ENCODE peak calls at places on chromosomes 3 and 15, in nine cellular contexts. H is neural progenitor cell, G is DND-41, U is transverse colon, C is SJSA1, A is heart left ventricle, K is aorta, W is lower lobe of right lung, F is adrenal gland. T is an unnamed sample.

GRCh38 chr15:42984534-42985034 is 64.0 kb upstream of the TTBK2 start:
- DNase-seq in H (no peak), G (no peak), U (no peak), C (no peak), A (no peak), K (no peak), W (no peak), F (no peak), T (no peak)

GRCh38 chr3:53161820-53162671 is 1.0 kb downstream of the PRKCD start:
- DNase-seq in H (peak; percentile 76), G (no peak), U (peak; percentile 57), C (peak; percentile 3), A (peak; percentile 67), K (no peak), W (peak; percentile 71), F (no peak), T (peak; percentile 61)

GRCh38 chr15:70524470-70524869 is 238.9 kb downstream of the UACA start:
- DNase-seq in H (no peak), G (no peak), U (no peak), C (no peak), A (no peak), K (no peak), W (no peak), F (no peak), T (no peak)

GRCh38 chr3:45199837-45200648 is 26.0 kb downstream of the TMEM158 start:
- DNase-seq in H (no peak), G (no peak), U (peak; percentile 45), C (peak; percentile 84), A (no peak), K (no peak), W (no peak), F (no peak), T (no peak)

GRCh38 chr3:186151077-186151971 is 42.4 kb upstream of the ETV5 start:
- DNase-seq in H (no peak), G (peak; percentile 16), U (no peak), C (no peak), A (no peak), K (no peak), W (no peak), F (no peak), T (no peak)

GRCh38 chr15:96293446-96293845 is 37.1 kb upstream of the NR2F2 start:
- DNase-seq in H (no peak), G (no peak), U (no peak), C (no peak), A (no peak), K (no peak), W (no peak), F (no peak), T (no peak)

GRCh38 chr15:101103589-101103988 is 148.3 kb downstream of the CHSY1 start:
- DNase-seq in H (no peak), G (no peak), U (no peak), C (no peak), A (no peak), K (no peak), W (no peak), F (no peak), T (no peak)

GRCh38 chr3:40079203-40079844 is 230.2 kb upstream of the EIF1B start:
- DNase-seq in H (no peak), G (no peak), U (no peak), C (peak; percentile 24), A (no peak), K (no peak), W (no peak), F (no peak), T (no peak)

GRCh38 chr15:72141171-72142084 is 23.2 kb downstream of the SENP8 start:
- DNase-seq in H (no peak), G (no peak), U (no peak), C (no peak), A (no peak), K (no peak), W (no peak), F (no peak), T (no peak)

GRCh38 chr15:90882781-90883525 is 1.4 kb upstream of the FES start:
- DNase-seq in H (no peak), G (no peak), U (no peak), C (no peak), A (no peak), K (no peak), W (no peak), F (no peak), T (no peak)

GRCh38 chr15:89361451-89362202 is 27.0 kb upstream of the POLG start:
- DNase-seq in H (peak; percentile 93), G (peak; percentile 52), U (peak; percentile 46), C (peak; percentile 50), A (peak; percentile 63), K (peak; percentile 73), W (peak; percentile 67), F (peak; percentile 78), T (peak; percentile 48)

GRCh38 chr3:194691481-194692281 is 6.0 kb downstream of the FAM43A start:
- DNase-seq in H (no peak), G (no peak), U (no peak), C (no peak), A (no peak), K (no peak), W (no peak), F (no peak), T (no peak)

GRCh38 chr3:52786330-52787215 is 8.0 kb upstream of the ITIH3 start:
- DNase-seq in H (no peak), G (no peak), U (no peak), C (no peak), A (peak; percentile 2), K (peak; percentile 42), W (peak; percentile 35), F (no peak), T (no peak)

GRCh38 chr15:60993008-60993407 is 236.1 kb downstream of the RORA start:
- DNase-seq in H (no peak), G (no peak), U (no peak), C (peak; percentile 59), A (no peak), K (no peak), W (no peak), F (no peak), T (no peak)

GRCh38 chr15:93477188-93477587 is 388.2 kb upstream of the RGMA start:
- DNase-seq in H (peak; percentile 90), G (no peak), U (no peak), C (no peak), A (no peak), K (no peak), W (no peak), F (no peak), T (no peak)

GRCh38 chr3:126050626-126051025 is 33.3 kb downstream of the SLC41A3 start:
- DNase-seq in H (no peak), G (no peak), U (no peak), C (no peak), A (no peak), K (no peak), W (no peak), F (no peak), T (no peak)
- H3K4me1 ChIP-seq in H (peaks cover 4% of the 10 kb centered on the region), G (no peaks in the 10 kb centered on the region), U (no peaks in the 10 kb centered on the region), C (no peaks in the 10 kb centered on the region), A (no peaks in the 10 kb centered on the region), K (no peaks in the 10 kb centered on the region), W (no peaks in the 10 kb centered on the region), F (no peaks in the 10 kb centered on the region), T (no peaks in the 10 kb centered on the region)

GRCh38 chr3:165892565-165892964 is 55.3 kb upstream of the BCHE start:
- DNase-seq in H (no peak), G (no peak), U (no peak), C (no peak), A (no peak), K (no peak), W (no peak), F (no peak), T (no peak)
- H3K4me3 ChIP-seq in H (no peak overlapping the region), G (no peak overlapping the region), U (no peak overlapping the region), C (no peak overlapping the region), A (no peak overlapping the region), K (no peak overlapping the region), W (no peak overlapping the region), F (no peak overlapping the region), T (no peak overlapping the region)

GRCh38 chr15:81270188-81270587 is 53.8 kb downstream of the STARD5 start:
- DNase-seq in H (no peak), G (no peak), U (no peak), C (no peak), A (no peak), K (no peak), W (no peak), F (no peak), T (no peak)
- H3K27ac ChIP-seq in H (no peak overlapping the region), G (no peak overlapping the region), U (no peak overlapping the region), C (no peak overlapping the region), A (no peak overlapping the region), K (no peak overlapping the region), W (no peak overlapping the region), F (no peak overlapping the region), T (no peak overlapping the region)

DNA sequence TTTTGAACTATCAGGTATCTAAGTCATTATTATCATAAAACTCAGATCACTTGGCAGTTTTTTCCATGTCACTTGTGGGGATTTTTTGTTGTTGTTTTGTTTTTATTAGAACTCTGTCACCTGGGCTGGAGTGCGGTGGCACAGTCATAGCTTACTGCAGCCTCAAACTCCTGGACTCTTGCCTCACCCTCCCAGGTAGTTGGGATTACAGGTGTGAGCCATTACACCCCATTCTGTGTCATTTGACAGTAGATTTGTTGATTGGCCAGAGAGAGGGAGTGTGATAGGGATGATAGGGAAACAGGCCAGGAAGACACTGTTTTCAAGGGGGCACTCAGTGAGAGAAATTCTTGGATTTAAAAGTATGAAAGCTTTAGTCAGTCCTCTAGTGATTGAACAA is 54.7 kb upstream of the SCAANT1 start:
- DNase-seq in H (no peak), G (no peak), U (peak; percentile 30), C (no peak), A (no peak), K (no peak), W (no peak), F (no peak), T (no peak)
- H3K4me1 ChIP-seq in H (peaks cover 86% of the 10 kb centered on the region), G (peaks cover 60% of the 10 kb centered on the region), U (peaks cover 87% of the 10 kb centered on the region), C (peaks cover 36% of the 10 kb centered on the region), A (peaks cover 28% of the 10 kb centered on the region), K (peaks cover 22% of the 10 kb centered on the region), W (peaks cover 87% of the 10 kb centered on the region), F (peaks cover 45% of the 10 kb centered on the region), T (peaks cover 36% of the 10 kb centered on the region)

DNA sequence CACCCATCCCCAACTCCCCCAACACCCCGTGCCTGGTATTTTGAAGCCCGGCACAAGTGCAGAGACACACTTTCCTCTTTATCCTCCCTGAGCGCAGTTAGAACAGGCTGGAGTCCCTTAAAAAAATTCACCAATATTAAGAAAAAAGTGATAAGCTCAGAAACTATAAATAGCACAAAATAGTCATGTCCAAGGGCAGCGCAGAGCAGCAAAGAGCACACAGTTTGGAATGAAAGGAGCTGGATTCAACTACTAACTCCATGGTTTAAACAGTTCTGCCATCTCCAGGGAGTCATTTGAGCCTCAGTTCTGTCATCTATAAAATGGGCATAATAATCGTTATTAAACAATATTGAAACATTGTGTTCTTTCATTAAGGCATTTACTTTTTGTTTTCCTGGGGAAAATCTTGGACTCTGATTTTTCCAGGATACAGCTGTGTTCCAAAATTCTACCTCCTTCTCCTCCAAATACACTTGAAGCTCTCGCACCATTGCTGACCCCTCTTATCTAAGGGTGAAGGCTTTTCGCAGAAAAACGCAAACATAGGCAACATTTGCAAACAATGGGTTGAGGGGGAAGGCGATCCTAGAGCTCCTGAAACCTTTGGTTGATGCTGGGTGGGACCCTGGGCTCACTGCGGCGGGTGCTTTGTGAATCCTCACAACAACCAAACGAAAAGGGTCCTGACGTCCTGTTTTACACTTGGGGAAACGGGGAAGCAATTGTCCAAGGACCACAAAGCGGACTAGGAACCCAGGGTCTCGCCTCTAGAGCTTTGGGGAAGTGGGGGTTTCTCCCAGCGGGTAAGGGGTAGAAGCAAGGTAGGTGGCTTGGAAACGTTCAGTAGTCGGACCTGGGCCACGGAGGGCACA is 41.8 kb downstream of the EPHB3 start:
- DNase-seq in H (peak; percentile 40), G (no peak), U (no peak), C (no peak), A (no peak), K (no peak), W (no peak), F (no peak), T (no peak)
- H3K4me3 ChIP-seq in H (peak overlapping the region; percentile 55), G (no peak overlapping the region), U (no peak overlapping the region), C (no peak overlapping the region), A (peak overlapping the region; percentile 49), K (peak overlapping the region; percentile 29), W (peak overlapping the region; percentile 53), F (no peak overlapping the region), T (no peak overlapping the region)

T was measured in naive thymus-derived CD4-positive, alpha-beta T cell.